ENCODE peak calls at places on chromosomes 6 and 20, in six cellular contexts. N, O, Z, J, W and A are unnamed samples.

GRCh38 chr6:15662246-15663056 is at the start of gene DTNBP1:
- DNase-seq in N (peak; percentile 86), O (peak; percentile 68), Z (peak; percentile 82), J (peak; percentile 89), W (peak; percentile 78), A (peak; percentile 93)

GRCh38 chr20:642398-643174 is 10.4 kb downstream of the SRXN1 start:
- DNase-seq in N (no peak), O (no peak), Z (no peak), J (no peak), W (peak; percentile 54), A (no peak)

GRCh38 chr6:167580512-167580911 is 246.2 kb upstream of the AFDN start:
- DNase-seq in N (no peak), O (no peak), Z (no peak), J (no peak), W (no peak), A (no peak)

GRCh38 chr20:48928832-48929725 is 7.6 kb downstream of the ARFGEF2 start:
- DNase-seq in N (no peak), O (no peak), Z (no peak), J (no peak), W (no peak), A (no peak)

GRCh38 chr20:58102744-58103516 is 125.5 kb downstream of the ANKRD60 start:
- DNase-seq in N (no peak), O (peak; percentile 90), Z (no peak), J (no peak), W (no peak), A (no peak)

GRCh38 chr6:12348530-12349511 is 58.7 kb downstream of the EDN1 start:
- DNase-seq in N (no peak), O (peak; percentile 77), Z (no peak), J (peak; percentile 38), W (no peak), A (no peak)

GRCh38 chr6:79607000-79607399 is 24.1 kb upstream of the SH3BGRL2 start:
- DNase-seq in N (no peak), O (no peak), Z (no peak), J (no peak), W (no peak), A (no peak)

GRCh38 chr20:55354700-55355099 is 650.6 kb downstream of the CBLN4 start:
- DNase-seq in N (no peak), O (no peak), Z (no peak), J (no peak), W (no peak), A (no peak)

GRCh38 chr20:59821788-59822187 is 111.6 kb downstream of the SYCP2 start:
- DNase-seq in N (peak; percentile 25), O (peak; percentile 60), Z (no peak), J (no peak), W (no peak), A (no peak)

DNA sequence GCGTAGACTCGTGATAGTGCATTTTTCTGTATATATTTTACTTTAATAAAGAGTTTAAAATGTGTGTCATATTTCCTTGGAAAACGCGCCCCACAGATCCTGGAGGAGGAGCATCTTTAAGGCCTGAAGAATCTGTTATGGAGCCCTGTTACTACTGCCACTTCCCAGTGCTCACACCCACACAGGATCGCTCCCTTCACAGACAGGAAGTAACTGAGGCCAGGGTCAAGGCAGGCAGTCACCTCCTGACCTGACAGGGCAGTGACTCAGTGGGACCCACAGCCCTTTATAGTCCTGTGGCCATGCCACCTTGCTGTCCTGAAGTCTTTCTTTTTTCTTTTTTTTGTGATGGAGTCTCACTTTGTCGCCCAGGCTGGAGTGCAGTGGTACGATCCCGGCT is 9.0 kb downstream of the RRBP1 start:
- DNase-seq in N (peak; percentile 30), O (peak; percentile 23), Z (no peak), J (no peak), W (no peak), A (no peak)
- H3K4me1 ChIP-seq in N (peaks cover 26% of the 10 kb centered on the region), O (no peaks in the 10 kb centered on the region), Z (no peaks in the 10 kb centered on the region), J (no peaks in the 10 kb centered on the region), W (peaks cover 11% of the 10 kb centered on the region), A (peaks cover 15% of the 10 kb centered on the region)

GRCh38 chr6:149897855-149898744 is at the start of gene RAET1E:
- DNase-seq in N (peak; percentile 51), O (no peak), Z (no peak), J (peak; percentile 31), W (no peak), A (no peak)
- H3K4me3 ChIP-seq in N (peak within 1 kb of the TSS; percentile 28), O (no peak within 1 kb of the TSS), Z (no peak within 1 kb of the TSS), J (peak within 1 kb of the TSS; percentile 10), W (peak within 1 kb of the TSS; percentile 25), A (no peak within 1 kb of the TSS)

DNA sequence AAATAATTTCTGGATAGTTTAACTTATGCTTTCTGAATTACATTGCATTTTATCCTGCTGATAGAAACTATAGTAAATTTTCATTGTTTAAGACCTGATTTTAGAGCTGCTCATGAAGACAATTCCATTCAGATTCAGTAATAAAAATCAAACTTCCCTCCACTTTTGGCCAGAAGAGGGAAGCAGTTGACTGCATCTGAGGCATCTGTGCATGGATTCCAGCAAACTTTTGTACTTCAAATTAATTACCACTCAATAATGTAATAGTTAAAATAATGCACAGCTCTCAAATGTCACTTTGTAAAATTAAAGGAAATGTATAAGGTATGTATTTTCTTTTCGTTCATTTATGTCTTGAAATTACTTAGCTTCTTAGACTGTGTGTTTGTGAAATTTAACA is 64.2 kb upstream of the SLC35B3 start:
- DNase-seq in N (no peak), O (no peak), Z (no peak), J (no peak), W (no peak), A (peak; percentile 26)
- TF ChIP-seq CTCF in N (peak; percentile 32), O (peak; percentile 67), Z (no peak), J (peak; percentile 30), W (no peak), A (peak; percentile 7)

DNA sequence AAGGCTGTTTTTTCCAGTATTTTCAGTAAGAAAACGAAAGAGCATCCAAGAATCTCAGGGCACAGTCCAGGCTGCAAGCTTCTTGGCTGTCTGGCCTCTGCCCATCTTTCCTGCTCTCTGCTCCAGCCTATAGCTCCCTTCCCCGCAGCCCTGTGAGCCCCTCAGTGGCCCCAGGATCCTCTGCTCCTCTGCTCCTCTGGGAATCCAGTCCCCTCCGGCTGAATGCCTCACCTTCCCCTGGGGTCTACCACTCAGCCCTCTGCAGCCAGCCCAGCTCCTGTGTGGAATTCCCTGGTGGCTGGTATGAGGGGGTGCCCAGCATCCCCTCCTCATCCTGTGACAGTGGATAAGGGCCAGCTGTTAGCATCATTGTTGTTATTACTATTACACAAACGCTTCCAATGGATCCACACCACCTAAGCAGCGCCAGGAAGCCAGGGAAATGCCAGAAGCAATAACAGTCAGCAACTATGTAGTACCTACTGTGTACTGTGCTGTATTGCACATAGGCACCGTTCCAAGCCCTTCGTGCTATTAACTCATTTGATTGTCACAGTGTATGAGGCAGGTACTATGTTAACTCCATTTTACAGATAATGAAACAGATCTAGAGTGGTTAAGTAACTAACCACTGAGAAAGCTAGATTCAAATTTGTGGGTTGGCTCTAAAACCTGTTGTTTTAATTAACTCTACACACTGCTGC is 60.2 kb upstream of the PTPN1 start:
- DNase-seq in N (no peak), O (no peak), Z (no peak), J (no peak), W (no peak), A (no peak)
- H3K4me1 ChIP-seq in N (peaks cover 13% of the 10 kb centered on the region), O (peaks cover 10% of the 10 kb centered on the region), Z (peaks cover 16% of the 10 kb centered on the region), J (peaks cover 11% of the 10 kb centered on the region), W (peaks cover 6% of the 10 kb centered on the region), A (peaks cover 15% of the 10 kb centered on the region)

GRCh38 chr20:37933797-37934633 is 31.1 kb downstream of the VSTM2L start:
- DNase-seq in N (no peak), O (no peak), Z (no peak), J (no peak), W (no peak), A (no peak)
- H3K4me3 ChIP-seq in N (no peak overlapping the region), O (no peak overlapping the region), Z (no peak overlapping the region), J (no peak overlapping the region), W (no peak overlapping the region), A (no peak overlapping the region)

GRCh38 chr6:119348308-119349040 is 1.1 kb downstream of the MAN1A1 start:
- DNase-seq in N (peak; percentile 70), O (no peak), Z (peak; percentile 39), J (peak; percentile 48), W (peak; percentile 40), A (peak; percentile 74)

GRCh38 chr6:119349041-119349340 is 570 bp downstream of the MAN1A1 start:
- DNase-seq in N (no peak), O (no peak), Z (no peak), J (no peak), W (no peak), A (no peak)

GRCh38 chr6:119349341-119350201 is at the start of gene MAN1A1:
- DNase-seq in N (peak; percentile 91), O (peak; percentile 55), Z (peak; percentile 88), J (peak; percentile 93), W (peak; percentile 93), A (peak; percentile 94)

GRCh38 chr6:119351005-119351394 is 1.4 kb upstream of the MAN1A1 start:
- DNase-seq in N (no peak), O (no peak), Z (no peak), J (no peak), W (no peak), A (no peak)

DNA sequence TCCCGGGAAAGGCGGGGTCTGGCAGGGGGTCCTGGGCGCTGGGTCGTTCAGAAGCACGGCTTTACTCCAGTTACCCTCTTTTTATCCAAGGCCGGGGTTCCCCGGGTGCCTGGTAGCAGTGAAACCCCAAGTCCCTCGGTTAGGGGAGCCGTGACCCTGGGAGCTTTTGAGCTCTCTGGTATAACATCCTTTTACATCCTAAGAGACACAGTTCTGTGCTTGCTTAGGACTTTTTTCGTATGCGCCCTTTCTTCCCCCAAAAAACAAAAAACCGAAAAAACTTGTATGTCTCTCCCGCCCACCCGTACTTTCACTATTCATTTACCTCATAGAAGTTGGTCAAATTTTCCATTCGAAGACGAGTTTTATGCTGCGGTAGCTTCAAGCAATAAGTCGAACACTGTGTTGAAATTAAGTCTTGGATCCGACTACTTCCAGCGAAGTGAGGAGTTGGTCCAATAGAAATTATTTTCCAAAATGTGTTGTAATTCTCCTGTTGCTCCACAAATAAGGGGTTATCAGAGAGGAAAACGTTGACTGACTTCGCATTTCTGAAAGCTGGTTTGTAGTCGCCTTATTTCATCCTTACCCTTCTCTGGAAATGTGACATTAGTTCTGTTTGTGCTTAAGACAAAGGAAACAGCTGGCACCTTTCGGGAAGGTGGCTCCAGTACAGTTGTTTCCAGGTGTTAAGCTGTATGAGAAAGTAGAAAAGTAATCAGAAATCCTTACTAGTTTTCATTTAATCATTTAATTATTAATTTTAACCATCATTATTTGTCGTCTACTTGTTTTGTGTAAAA is 842 bp upstream of the MAN1A1 start:
- DNase-seq in N (no peak), O (no peak), Z (peak; percentile 46), J (peak; percentile 22), W (peak; percentile 50), A (no peak)
- TF ChIP-seq CTCF in N (no peak), O (no peak), Z (no peak), J (no peak), W (peak; percentile 17), A (no peak)